ENCODE peak calls at places on chromosomes 6 and 20, in ten cellular contexts. One of them, this sample, is unnamed.

GRCh38 chr6:159871911-159872310 is 18.9 kb upstream of the MAS1 start:
- DNase-seq in activated T-cell treated with anti-CD3 and anti-CD28 coated beads, Interleukin-2, amount 50 U/mL, for 72 hours: peak
- DNase-seq in occipital lobe: no peak
- DNase-seq in A172: peak
- DNase-seq in erythroblast: no peak
- DNase-seq in left cardiac atrium: no peak
- DNase-seq in esophagus squamous epithelium: no peak
- DNase-seq in right cardiac atrium: no peak
- DNase-seq in CD8-positive, alpha-beta memory T cell: no peak
- DNase-seq in HFFc6: no peak
- DNase-seq in this sample: no peak

GRCh38 chr6:111829581-111829980 is 43.7 kb downstream of the FYN start:
- DNase-seq in left cardiac atrium: no peak
- DNase-seq in esophagus squamous epithelium: no peak
- DNase-seq in right cardiac atrium: no peak
- DNase-seq in activated T-cell treated with anti-CD3 and anti-CD28 coated beads, Interleukin-2, amount 50 U/mL, for 72 hours: no peak
- DNase-seq in CD8-positive, alpha-beta memory T cell: no peak
- DNase-seq in A172: no peak
- DNase-seq in occipital lobe: no peak
- DNase-seq in erythroblast: no peak
- DNase-seq in HFFc6: no peak
- DNase-seq in this sample: no peak

GRCh38 chr6:106514281-106514885 is 114.9 kb downstream of the RTN4IP1 start:
- DNase-seq in erythroblast: no peak
- DNase-seq in CD8-positive, alpha-beta memory T cell: no peak
- DNase-seq in occipital lobe: no peak
- DNase-seq in HFFc6: no peak
- DNase-seq in right cardiac atrium: no peak
- DNase-seq in esophagus squamous epithelium: no peak
- DNase-seq in left cardiac atrium: no peak
- DNase-seq in A172: no peak
- DNase-seq in activated T-cell treated with anti-CD3 and anti-CD28 coated beads, Interleukin-2, amount 50 U/mL, for 72 hours: no peak
- DNase-seq in this sample: no peak

GRCh38 chr20:57656252-57656820 is 36.1 kb upstream of the ZBP1 start:
- DNase-seq in erythroblast: no peak
- DNase-seq in A172: no peak
- DNase-seq in left cardiac atrium: no peak
- DNase-seq in right cardiac atrium: no peak
- DNase-seq in activated T-cell treated with anti-CD3 and anti-CD28 coated beads, Interleukin-2, amount 50 U/mL, for 72 hours: no peak
- DNase-seq in occipital lobe: no peak
- DNase-seq in HFFc6: no peak
- DNase-seq in esophagus squamous epithelium: no peak
- DNase-seq in CD8-positive, alpha-beta memory T cell: peak
- DNase-seq in this sample: no peak

GRCh38 chr20:7856756-7857155 is 83.5 kb downstream of the HAO1 start:
- DNase-seq in occipital lobe: no peak
- DNase-seq in left cardiac atrium: no peak
- DNase-seq in activated T-cell treated with anti-CD3 and anti-CD28 coated beads, Interleukin-2, amount 50 U/mL, for 72 hours: no peak
- DNase-seq in erythroblast: no peak
- DNase-seq in HFFc6: peak
- DNase-seq in A172: peak
- DNase-seq in right cardiac atrium: no peak
- DNase-seq in esophagus squamous epithelium: no peak
- DNase-seq in CD8-positive, alpha-beta memory T cell: no peak
- DNase-seq in this sample: peak

GRCh38 chr6:150293423-150294280 is 75.2 kb upstream of the IYD start:
- DNase-seq in left cardiac atrium: no peak
- DNase-seq in HFFc6: peak
- DNase-seq in right cardiac atrium: no peak
- DNase-seq in occipital lobe: no peak
- DNase-seq in CD8-positive, alpha-beta memory T cell: no peak
- DNase-seq in activated T-cell treated with anti-CD3 and anti-CD28 coated beads, Interleukin-2, amount 50 U/mL, for 72 hours: no peak
- DNase-seq in A172: peak
- DNase-seq in esophagus squamous epithelium: no peak
- DNase-seq in erythroblast: peak
- DNase-seq in this sample: peak

GRCh38 chr6:167577891-167578361 is 248.8 kb upstream of the AFDN start:
- DNase-seq in CD8-positive, alpha-beta memory T cell: no peak
- DNase-seq in activated T-cell treated with anti-CD3 and anti-CD28 coated beads, Interleukin-2, amount 50 U/mL, for 72 hours: no peak
- DNase-seq in erythroblast: no peak
- DNase-seq in right cardiac atrium: no peak
- DNase-seq in left cardiac atrium: no peak
- DNase-seq in esophagus squamous epithelium: no peak
- DNase-seq in occipital lobe: no peak
- DNase-seq in A172: no peak
- DNase-seq in HFFc6: no peak
- DNase-seq in this sample: no peak

GRCh38 chr6:30613251-30614043 is 3.6 kb downstream of the PPP1R10 start:
- DNase-seq in erythroblast: no peak
- DNase-seq in occipital lobe: no peak
- DNase-seq in CD8-positive, alpha-beta memory T cell: no peak
- DNase-seq in left cardiac atrium: no peak
- DNase-seq in activated T-cell treated with anti-CD3 and anti-CD28 coated beads, Interleukin-2, amount 50 U/mL, for 72 hours: no peak
- DNase-seq in A172: peak
- DNase-seq in right cardiac atrium: no peak
- DNase-seq in HFFc6: peak
- DNase-seq in esophagus squamous epithelium: no peak
- DNase-seq in this sample: no peak

GRCh38 chr6:99216959-99217358 is 132.5 kb downstream of the FAXC start:
- DNase-seq in HFFc6: no peak
- DNase-seq in erythroblast: no peak
- DNase-seq in occipital lobe: no peak
- DNase-seq in A172: no peak
- DNase-seq in esophagus squamous epithelium: no peak
- DNase-seq in CD8-positive, alpha-beta memory T cell: no peak
- DNase-seq in right cardiac atrium: no peak
- DNase-seq in activated T-cell treated with anti-CD3 and anti-CD28 coated beads, Interleukin-2, amount 50 U/mL, for 72 hours: no peak
- DNase-seq in left cardiac atrium: no peak
- DNase-seq in this sample: no peak

This sample was measured in H4.